ENCODE peak calls at places on chromosomes 13 and 19, in four cellular contexts. F, X, N and U are unnamed samples.

GRCh38 chr13:53110181-53110580 is 81.6 kb downstream of the OLFM4 start:
- DNase-seq in F (no peak), X (no peak), N (no peak), U (no peak)

GRCh38 chr13:95921485-95921884 is 131.7 kb downstream of the UGGT2 start:
- DNase-seq in F (no peak), X (no peak), N (no peak), U (no peak)

GRCh38 chr13:111920932-111921705 is 145.8 kb upstream of the SOX1 start:
- DNase-seq in F (no peak), X (no peak), N (no peak), U (no peak)

GRCh38 chr13:79659161-79659560 is 178.2 kb downstream of the NDFIP2 start:
- DNase-seq in F (no peak), X (no peak), N (no peak), U (no peak)

GRCh38 chr19:34590228-34590627 is 86.7 kb downstream of the SCGB2B2 start:
- DNase-seq in F (no peak), X (no peak), N (no peak), U (no peak)

GRCh38 chr19:4454952-4455738 is 2.4 kb downstream of the UBXN6 start:
- DNase-seq in F (no peak), X (no peak), N (no peak), U (no peak)

GRCh38 chr19:32233885-32234284 is 111.5 kb upstream of the ZNF507 start:
- DNase-seq in F (no peak), X (no peak), N (no peak), U (no peak)

GRCh38 chr13:43848250-43848649 is 31.3 kb downstream of the CCDC122 start:
- DNase-seq in F (no peak), X (no peak), N (no peak), U (no peak)

GRCh38 chr19:18855647-18856384 is 24.1 kb downstream of the UPF1 start:
- DNase-seq in F (no peak), X (peak; percentile 69), N (no peak), U (no peak)

GRCh38 chr13:83352391-83352790 is 529.9 kb downstream of the SLITRK1 start:
- DNase-seq in F (no peak), X (no peak), N (no peak), U (no peak)

GRCh38 chr13:35475131-35475959 is 1.1 kb downstream of the MAB21L1 start:
- DNase-seq in F (no peak), X (no peak), N (no peak), U (no peak)

GRCh38 chr19:21758296-21758695 is 9.1 kb downstream of the ZNF100 start:
- DNase-seq in F (no peak), X (no peak), N (no peak), U (no peak)

GRCh38 chr13:109869312-109870237 is 83.2 kb upstream of the IRS2 start:
- DNase-seq in F (no peak), X (peak; percentile 87), N (no peak), U (no peak)

GRCh38 chr13:40490086-40490723 is 176.2 kb downstream of the FOXO1 start:
- DNase-seq in F (no peak), X (no peak), N (no peak), U (no peak)

GRCh38 chr13:110453767-110454166 is 107.8 kb downstream of the RAB20 start:
- DNase-seq in F (no peak), X (no peak), N (no peak), U (no peak)

GRCh38 chr19:1363599-1363998 is 20.1 kb upstream of the NDUFS7 start:
- DNase-seq in F (no peak), X (peak; percentile 35), N (no peak), U (no peak)

GRCh38 chr13:110811008-110811720 is 97.7 kb downstream of the ING1 start:
- DNase-seq in F (no peak), X (no peak), N (no peak), U (no peak)

GRCh38 chr19:35246466-35247096 is 2.2 kb upstream of the LSR start:
- DNase-seq in F (no peak), X (no peak), N (no peak), U (no peak)

GRCh38 chr13:47546265-47546962 is 454.7 kb downstream of the SUCLA2 start:
- DNase-seq in F (no peak), X (no peak), N (no peak), U (no peak)

GRCh38 chr19:7869910-7870511 is 4.2 kb downstream of the PRR36 start:
- DNase-seq in F (peak; percentile 38), X (no peak), N (peak; percentile 81), U (no peak)

GRCh38 chr13:102680842-102681725 is 13.8 kb downstream of the METTL21C start:
- DNase-seq in F (no peak), X (no peak), N (no peak), U (no peak)

GRCh38 chr19:31943305-31943704 is 402.1 kb upstream of the ZNF507 start:
- DNase-seq in F (no peak), X (no peak), N (no peak), U (no peak)

GRCh38 chr13:27120811-27121210 is 50.8 kb downstream of the USP12 start:
- DNase-seq in F (no peak), X (no peak), N (no peak), U (no peak)

GRCh38 chr19:44800461-44800860 is 8.4 kb upstream of the BCAM start:
- DNase-seq in F (peak; percentile 44), X (peak; percentile 89), N (peak; percentile 75), U (peak; percentile 87)

GRCh38 chr19:53002479-53002878 is 11.2 kb upstream of the ERVV-1 start:
- DNase-seq in F (no peak), X (no peak), N (peak; percentile 77), U (no peak)

GRCh38 chr13:34942732-34943674 is 933 bp downstream of the NBEA start:
- DNase-seq in F (no peak), X (no peak), N (no peak), U (no peak)

GRCh38 chr13:41413907-41414306 is 43.4 kb upstream of the RGCC start:
- DNase-seq in F (no peak), X (no peak), N (no peak), U (no peak)

GRCh38 chr19:39078436-39079200 is 5.5 kb upstream of the ACP7 start:
- DNase-seq in F (no peak), X (no peak), N (no peak), U (no peak)

GRCh38 chr19:7916137-7916907 is 1.7 kb downstream of the TGFBR3L start:
- DNase-seq in F (no peak), X (peak; percentile 62), N (no peak), U (no peak)

GRCh38 chr13:51331354-51331861 is 8.1 kb upstream of the SERPINE3 start:
- DNase-seq in F (no peak), X (no peak), N (no peak), U (no peak)

GRCh38 chr13:46031581-46032263 is 20.8 kb downstream of the ZC3H13 start:
- DNase-seq in F (no peak), X (no peak), N (no peak), U (no peak)

GRCh38 chr19:40274585-40275544 is 10.3 kb downstream of the AKT2 start:
- DNase-seq in F (no peak), X (no peak), N (no peak), U (no peak)

GRCh38 chr19:48639483-48640375 is 2.5 kb upstream of the DBP start:
- DNase-seq in F (no peak), X (no peak), N (no peak), U (no peak)

GRCh38 chr13:52711277-52711676 is 28.3 kb downstream of the CNMD start:
- DNase-seq in F (no peak), X (no peak), N (no peak), U (no peak)

GRCh38 chr13:98591721-98592352 is 14.9 kb upstream of the STK24 start:
- DNase-seq in F (no peak), X (no peak), N (no peak), U (no peak)
- H3K4me3 ChIP-seq in F (no peak overlapping the region), X (no peak overlapping the region), N (no peak overlapping the region), U (no peak overlapping the region)

DNA sequence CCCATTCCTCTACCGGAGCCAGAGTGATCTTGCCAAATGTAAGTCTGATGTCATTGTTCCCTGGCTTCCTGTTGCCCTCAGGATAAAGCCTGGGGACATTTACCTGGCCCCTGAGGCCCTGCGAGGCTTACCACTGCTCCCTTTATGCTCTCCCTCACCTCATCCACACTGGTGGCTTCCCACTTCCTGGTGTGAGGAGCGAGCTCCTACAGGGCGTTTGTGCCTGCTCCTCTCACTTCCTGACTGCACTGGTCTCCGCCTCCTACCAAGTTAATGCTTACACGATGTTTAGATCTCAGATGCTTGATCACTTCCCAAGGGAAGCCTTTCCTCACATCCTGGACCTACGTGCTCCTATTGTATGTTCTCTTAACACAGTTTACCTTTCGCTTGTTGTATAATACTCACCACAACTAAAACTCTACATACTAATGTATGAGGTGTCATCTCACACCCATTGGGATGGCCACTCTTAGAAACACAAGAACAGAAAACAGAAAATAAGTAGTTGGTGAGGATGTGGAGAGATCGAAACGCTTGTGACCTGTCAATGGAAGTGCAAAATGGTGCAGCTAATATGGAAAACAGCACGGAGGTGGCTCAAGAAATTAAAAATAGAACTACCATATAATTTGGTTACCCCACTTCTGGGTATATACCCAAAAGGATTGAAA is 177.6 kb downstream of the SHISA2 start:
- DNase-seq in F (no peak), X (no peak), N (no peak), U (no peak)
- H3K4me3 ChIP-seq in F (no peak overlapping the region), X (no peak overlapping the region), N (no peak overlapping the region), U (no peak overlapping the region)

GRCh38 chr13:94711561-94712286 is 621 bp downstream of the SOX21 start:
- DNase-seq in F (no peak), X (no peak), N (no peak), U (no peak)

GRCh38 chr13:94710881-94711560 is 1.3 kb downstream of the SOX21 start:
- DNase-seq in F (no peak), X (no peak), N (no peak), U (no peak)

GRCh38 chr13:94712812-94713555 is 639 bp upstream of the SOX21 start:
- DNase-seq in F (no peak), X (no peak), N (no peak), U (no peak)

GRCh38 chr13:94713556-94714182 is 1.3 kb upstream of the SOX21 start:
- DNase-seq in F (no peak), X (no peak), N (no peak), U (no peak)

DNA sequence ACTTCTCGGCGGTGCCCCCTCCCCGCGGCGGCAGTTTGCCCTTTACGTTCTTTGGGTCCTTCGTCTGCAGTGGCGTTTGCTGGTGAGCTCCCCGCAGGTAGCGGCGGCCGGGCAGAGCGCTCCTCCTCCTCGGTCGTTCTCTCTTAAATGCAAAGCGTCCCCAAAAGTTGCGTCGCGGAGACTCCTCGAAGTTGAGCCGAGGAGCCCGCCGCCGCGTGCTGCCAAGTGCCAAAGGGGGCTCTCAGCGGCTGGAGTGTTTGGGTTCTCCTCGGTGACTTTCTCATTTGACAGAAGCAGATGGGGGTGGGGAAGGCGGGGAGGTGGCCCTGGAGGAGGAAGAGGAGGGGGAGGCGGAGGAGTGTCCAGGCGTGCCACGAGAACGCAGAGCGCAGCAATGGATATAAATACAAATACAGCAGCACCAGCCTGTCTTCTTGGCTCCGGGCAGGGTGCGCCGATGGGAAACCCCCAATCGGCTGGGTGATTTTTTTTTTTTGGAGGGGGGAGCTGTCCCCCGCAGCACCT is at the start of gene SOX21:
- DNase-seq in F (no peak), X (no peak), N (no peak), U (no peak)
- H3K4me3 ChIP-seq in F (peak within 1 kb of the TSS; percentile 8), X (no peak within 1 kb of the TSS), N (peak within 1 kb of the TSS; percentile 82), U (peak within 1 kb of the TSS; percentile 46)

GRCh38 chr13:74024314-74024713 is 109.9 kb downstream of the KLF12 start:
- DNase-seq in F (no peak), X (no peak), N (no peak), U (no peak)

GRCh38 chr13:74027161-74027779 is 106.9 kb downstream of the KLF12 start:
- DNase-seq in F (peak; percentile 21), X (no peak), N (no peak), U (no peak)

GRCh38 chr13:74025369-74025768 is 108.8 kb downstream of the KLF12 start:
- DNase-seq in F (peak; percentile 15), X (no peak), N (no peak), U (no peak)

GRCh38 chr13:74024856-74025255 is 109.3 kb downstream of the KLF12 start:
- DNase-seq in F (no peak), X (no peak), N (no peak), U (no peak)

GRCh38 chr13:74026753-74027152 is 107.5 kb downstream of the KLF12 start:
- DNase-seq in F (peak; percentile 82), X (no peak), N (peak; percentile 74), U (peak; percentile 45)
- H3K4me3 ChIP-seq in F (peak overlapping the region; percentile 52), X (no peak overlapping the region), N (no peak overlapping the region), U (no peak overlapping the region)